ENCODE peak calls at places on chromosomes 6 and 20, in four cellular contexts. V, Y, O and J are unnamed samples.

GRCh38 chr20:8361008-8361652 is 229.1 kb downstream of the PLCB1 start:
- DNase-seq in V (no peak), Y (no peak), O (no peak), J (peak; percentile 11)

GRCh38 chr6:53112404-53112803 is 36.2 kb downstream of the GCM1 start:
- DNase-seq in V (no peak), Y (no peak), O (no peak), J (peak; percentile 92)

GRCh38 chr6:95280690-95281273 is 296.6 kb upstream of the MANEA start:
- DNase-seq in V (no peak), Y (no peak), O (no peak), J (no peak)

GRCh38 chr6:100620085-100620484 is 155.4 kb upstream of the SIM1 start:
- DNase-seq in V (no peak), Y (no peak), O (no peak), J (peak; percentile 84)

GRCh38 chr20:40797425-40797824 is 108.4 kb upstream of the MAFB start:
- DNase-seq in V (no peak), Y (no peak), O (no peak), J (peak; percentile 12)

GRCh38 chr20:9215539-9215938 is 146.7 kb downstream of the PLCB4 start:
- DNase-seq in V (no peak), Y (no peak), O (no peak), J (no peak)

GRCh38 chr6:143697401-143697800 is 19.6 kb downstream of the PHACTR2 start:
- DNase-seq in V (no peak), Y (no peak), O (no peak), J (no peak)

GRCh38 chr6:15048367-15048766 is 197.5 kb upstream of the JARID2 start:
- DNase-seq in V (no peak), Y (no peak), O (no peak), J (no peak)

GRCh38 chr20:11159728-11160127 is 485.9 kb upstream of the JAG1 start:
- DNase-seq in V (no peak), Y (no peak), O (no peak), J (peak; percentile 68)

GRCh38 chr20:63106108-63106764 is 99.5 kb upstream of the BHLHE23 start:
- DNase-seq in V (no peak), Y (no peak), O (no peak), J (no peak)

GRCh38 chr20:41133709-41134361 is 3.5 kb upstream of the PLCG1 start:
- DNase-seq in V (peak; percentile 62), Y (peak; percentile 62), O (no peak), J (peak; percentile 98)

GRCh38 chr6:128370072-128370471 is 150.3 kb downstream of the PTPRK start:
- DNase-seq in V (no peak), Y (no peak), O (no peak), J (peak; percentile 48)

GRCh38 chr6:159914565-159914923 is 23.8 kb downstream of the MAS1 start:
- DNase-seq in V (no peak), Y (no peak), O (no peak), J (no peak)

GRCh38 chr6:2086328-2087008 is 158.9 kb downstream of the GMDS start:
- DNase-seq in V (no peak), Y (no peak), O (no peak), J (no peak)

GRCh38 chr6:38517005-38517404 is 122.7 kb downstream of the BTBD9 start:
- DNase-seq in V (no peak), Y (no peak), O (no peak), J (peak; percentile 11)

GRCh38 chr6:4059115-4059777 is 19.7 kb downstream of the FAM217A start:
- DNase-seq in V (peak; percentile 50), Y (no peak), O (peak; percentile 33), J (peak; percentile 83)

GRCh38 chr6:168388641-168389633 is 52.0 kb upstream of the SMOC2 start:
- DNase-seq in V (no peak), Y (no peak), O (no peak), J (no peak)

GRCh38 chr6:32369678-32370077 is 2.0 kb downstream of the TSBP1 start:
- DNase-seq in V (no peak), Y (no peak), O (peak; percentile 24), J (peak; percentile 89)

GRCh38 chr6:21911208-21911607 is 317.7 kb downstream of the SOX4 start:
- DNase-seq in V (no peak), Y (no peak), O (no peak), J (no peak)

GRCh38 chr20:51495921-51496545 is 46.5 kb downstream of the NFATC2 start:
- DNase-seq in V (no peak), Y (no peak), O (no peak), J (no peak)

GRCh38 chr6:164926686-164927085 is 382.7 kb downstream of the C6orf118 start:
- DNase-seq in V (no peak), Y (no peak), O (no peak), J (no peak)

GRCh38 chr6:106080106-106081095 is 5.7 kb upstream of the PRDM1 start:
- DNase-seq in V (no peak), Y (no peak), O (no peak), J (no peak)

GRCh38 chr6:49430866-49431265 is 32.2 kb downstream of the MMUT start:
- DNase-seq in V (no peak), Y (no peak), O (no peak), J (no peak)

GRCh38 chr6:10510592-10511367 is 10.4 kb upstream of the GCNT2 start:
- DNase-seq in V (peak; percentile 44), Y (peak; percentile 7), O (peak; percentile 31), J (peak; percentile 27)

GRCh38 chr6:108653864-108654402 is 93.2 kb downstream of the FOXO3 start:
- DNase-seq in V (no peak), Y (no peak), O (no peak), J (no peak)

GRCh38 chr20:5674176-5674660 is 76.0 kb upstream of the SHLD1 start:
- DNase-seq in V (no peak), Y (no peak), O (no peak), J (peak; percentile 90)

GRCh38 chr6:52735071-52735470 is 28.2 kb downstream of the GSTA2 start:
- DNase-seq in V (no peak), Y (no peak), O (no peak), J (no peak)

GRCh38 chr6:142702501-142703460 is 242.2 kb downstream of the HIVEP2 start:
- DNase-seq in V (no peak), Y (no peak), O (no peak), J (peak; percentile 27)

GRCh38 chr20:43043887-43044286 is 145.8 kb downstream of the PTPRT start:
- DNase-seq in V (no peak), Y (no peak), O (no peak), J (no peak)

GRCh38 chr6:39446909-39447308 is 124.4 kb upstream of the KCNK16 start:
- DNase-seq in V (no peak), Y (no peak), O (no peak), J (no peak)

GRCh38 chr6:16683524-16684194 is 77.6 kb downstream of the ATXN1 start:
- DNase-seq in V (no peak), Y (no peak), O (no peak), J (peak; percentile 95)

GRCh38 chr20:47113362-47114118 is 218.9 kb downstream of the EYA2 start:
- DNase-seq in V (no peak), Y (no peak), O (no peak), J (peak; percentile 22)